ENCODE peak calls at places on chromosomes 13 and 19, in four cellular contexts. P is HEK293T; O is stimulated activated CD4-positive, alpha-beta T cell treated with anti-CD3 and anti-CD28 coated beads, Interleukin-2, amount 100 ng/mL, for 48 hours; Q is HCT116. Z is an unnamed sample.

GRCh38 chr13:62611343-62611742 is 1195.7 kb upstream of the PCDH20 start:
- DNase-seq in P (no peak), O (no peak), Q (no peak), Z (no peak)

GRCh38 chr13:44132710-44133109 is 240.9 kb upstream of the SERP2 start:
- DNase-seq in O (no peak), Q (peak; percentile 38), P (no peak), Z (no peak)

GRCh38 chr13:113759525-113760137 is 605 bp downstream of the TMEM255B start:
- DNase-seq in Q (no peak), P (peak; percentile 12), O (no peak), Z (no peak)

GRCh38 chr13:51534075-51534817 is 50.0 kb upstream of the WDFY2 start:
- DNase-seq in Q (no peak), P (no peak), O (no peak), Z (no peak)

GRCh38 chr19:40686882-40687524 is 3.4 kb downstream of the NUMBL start:
- DNase-seq in Q (no peak), P (no peak), O (no peak), Z (no peak)

GRCh38 chr13:20536992-20537391 is 11.3 kb upstream of the CRYL1 start:
- DNase-seq in Q (no peak), P (no peak), O (no peak), Z (no peak)

GRCh38 chr19:18046066-18046718 is 38.2 kb downstream of the ARRDC2 start:
- DNase-seq in O (no peak), P (no peak), Q (peak; percentile 37), Z (peak; percentile 54)

GRCh38 chr13:36431204-36432105 is 840 bp upstream of the CCNA1 start:
- DNase-seq in P (peak; percentile 39), Q (no peak), O (no peak), Z (no peak)

GRCh38 chr19:2394054-2394668 is 33.2 kb downstream of the TIMM13 start:
- DNase-seq in P (no peak), Q (no peak), O (no peak), Z (no peak)

GRCh38 chr19:10219678-10220077 is 11.5 kb downstream of the S1PR2 start:
- DNase-seq in P (peak; percentile 61), O (no peak), Q (no peak), Z (peak; percentile 61)

GRCh38 chr19:12782174-12782423 is 6.7 kb upstream of the HOOK2 start:
- DNase-seq in O (no peak), Q (no peak), P (no peak), Z (no peak)

GRCh38 chr13:112978561-112979405 is 9.8 kb downstream of the MCF2L start:
- DNase-seq in Q (no peak), O (no peak), P (no peak), Z (no peak)

GRCh38 chr13:114090476-114090875 is 41.9 kb downstream of the RASA3 start:
- DNase-seq in Q (no peak), O (no peak), P (no peak), Z (no peak)

GRCh38 chr19:12202250-12202649 is 39.4 kb downstream of the ZNF136 start:
- DNase-seq in O (peak; percentile 29), Q (no peak), P (no peak), Z (no peak)

GRCh38 chr19:1222394-1222793 is 15.4 kb downstream of the CBARP start:
- DNase-seq in Q (no peak), P (no peak), O (no peak), Z (no peak)

GRCh38 chr19:17680235-17680722 is 7.9 kb downstream of the UNC13A start:
- DNase-seq in P (peak; percentile 29), Q (peak; percentile 50), O (peak; percentile 17), Z (peak; percentile 71)

GRCh38 chr19:38250821-38251563 is 5.2 kb downstream of the PPP1R14A start:
- DNase-seq in P (no peak), Q (no peak), O (no peak), Z (no peak)

GRCh38 chr13:88958821-88959220 is 1287.7 kb downstream of the SLITRK5 start:
- DNase-seq in O (no peak), P (no peak), Q (no peak), Z (no peak)

GRCh38 chr19:4206818-4207484 is 22.4 kb upstream of the EBI3 start:
- DNase-seq in Q (peak; percentile 63), O (no peak), P (no peak), Z (peak; percentile 65)

GRCh38 chr19:43229315-43229714 is 23.9 kb upstream of the PSG4 start:
- DNase-seq in Q (peak; percentile 56), P (peak; percentile 22), O (no peak), Z (peak; percentile 44)

GRCh38 chr13:101575591-101575990 is 123.1 kb downstream of the ITGBL1 start:
- DNase-seq in Q (no peak), O (no peak), P (no peak), Z (no peak)

GRCh38 chr13:84417426-84417825 is 535.2 kb upstream of the SLITRK1 start:
- DNase-seq in O (no peak), Q (no peak), P (no peak), Z (no peak)

GRCh38 chr13:48962281-48962680 is 13.4 kb upstream of the FNDC3A start:
- DNase-seq in Q (no peak), P (no peak), O (no peak), Z (no peak)

GRCh38 chr19:4338441-4339350 is at the start of gene STAP2:
- DNase-seq in O (peak; percentile 16), P (no peak), Q (no peak), Z (no peak)

GRCh38 chr13:32650705-32651311 is 64.6 kb downstream of the PDS5B start:
- DNase-seq in P (peak; percentile 59), Q (peak; percentile 43), O (peak; percentile 52), Z (peak; percentile 10)

GRCh38 chr19:58170860-58171259 is 12.0 kb upstream of the ZNF274 start:
- DNase-seq in Q (no peak), O (no peak), P (no peak), Z (peak; percentile 19)

GRCh38 chr13:112073245-112074138 is 6.5 kb downstream of the SOX1 start:
- DNase-seq in O (no peak), Q (no peak), P (peak; percentile 9), Z (no peak)

GRCh38 chr19:36009220-36009619 is 607 bp upstream of the SYNE4 start:
- DNase-seq in P (no peak), O (peak; percentile 49), Q (no peak), Z (peak; percentile 84)

GRCh38 chr13:111325146-111325890 is 4.9 kb downstream of the TEX29 start:
- DNase-seq in Q (no peak), P (no peak), O (no peak), Z (no peak)

GRCh38 chr13:22839554-22840286 is 341.1 kb upstream of the SGCG start:
- DNase-seq in P (no peak), O (no peak), Q (no peak), Z (no peak)

GRCh38 chr13:45682494-45683008 is 19.6 kb upstream of the CBY2 start:
- DNase-seq in P (no peak), Q (no peak), O (no peak), Z (no peak)

GRCh38 chr19:16226878-16227836 is 29.4 kb downstream of the AP1M1 start:
- DNase-seq in Q (no peak), O (no peak), P (no peak), Z (no peak)

GRCh38 chr13:96025283-96025682 is 27.9 kb downstream of the UGGT2 start:
- DNase-seq in O (no peak), Q (no peak), P (no peak), Z (no peak)

GRCh38 chr13:92136449-92137180 is 738.2 kb downstream of the GPC5 start:
- DNase-seq in Q (no peak), P (no peak), O (no peak), Z (no peak)

GRCh38 chr19:2756921-2757881 is 17.4 kb upstream of the SLC39A3 start:
- DNase-seq in O (no peak), Q (no peak), P (no peak), Z (no peak)

Z was measured in A549.